ENCODE peak calls at places on chromosomes 13 and 19, in four cellular contexts. One of them, this sample, is unnamed.

GRCh38 chr13:77896977-77897376 is 21.7 kb downstream of the EDNRB start:
- DNase-seq in omental fat pad: no peak
- DNase-seq in thoracic aorta: no peak
- DNase-seq in ascending aorta: no peak
- DNase-seq in this sample: no peak

GRCh38 chr19:48554385-48555091 is 2.6 kb downstream of the SULT2B1 start:
- DNase-seq in omental fat pad: no peak
- DNase-seq in thoracic aorta: no peak
- DNase-seq in ascending aorta: no peak
- DNase-seq in this sample: no peak

GRCh38 chr19:48351341-48351752 is 12.4 kb downstream of the TMEM143 start:
- DNase-seq in omental fat pad: peak; percentile 73
- DNase-seq in thoracic aorta: no peak
- DNase-seq in ascending aorta: no peak
- DNase-seq in this sample: peak; percentile 57

GRCh38 chr13:30829145-30829544 is 76.9 kb upstream of the MEDAG start:
- DNase-seq in omental fat pad: no peak
- DNase-seq in thoracic aorta: no peak
- DNase-seq in ascending aorta: no peak
- DNase-seq in this sample: no peak

GRCh38 chr13:40191186-40191980 is 475.1 kb downstream of the FOXO1 start:
- DNase-seq in omental fat pad: no peak
- DNase-seq in thoracic aorta: no peak
- DNase-seq in ascending aorta: no peak
- DNase-seq in this sample: no peak

GRCh38 chr13:79631260-79631659 is 150.3 kb downstream of the NDFIP2 start:
- DNase-seq in omental fat pad: no peak
- DNase-seq in thoracic aorta: no peak
- DNase-seq in ascending aorta: no peak
- DNase-seq in this sample: no peak

GRCh38 chr19:53927745-53928144 is 18.7 kb downstream of the CACNG7 start:
- DNase-seq in omental fat pad: no peak
- DNase-seq in thoracic aorta: no peak
- DNase-seq in ascending aorta: no peak
- DNase-seq in this sample: no peak

GRCh38 chr19:13430790-13431582 is 75.3 kb downstream of the CACNA1A start:
- DNase-seq in omental fat pad: no peak
- DNase-seq in thoracic aorta: no peak
- DNase-seq in ascending aorta: no peak
- DNase-seq in this sample: no peak

GRCh38 chr19:794989-795658 is 2.1 kb upstream of the PTBP1 start:
- DNase-seq in omental fat pad: no peak
- DNase-seq in thoracic aorta: no peak
- DNase-seq in ascending aorta: no peak
- DNase-seq in this sample: no peak

GRCh38 chr19:6680141-6680540 is 10.2 kb upstream of the TNFSF14 start:
- DNase-seq in omental fat pad: no peak
- DNase-seq in thoracic aorta: no peak
- DNase-seq in ascending aorta: no peak
- DNase-seq in this sample: no peak

GRCh38 chr13:97223711-97224461 is 1.8 kb downstream of the MBNL2 start:
- DNase-seq in omental fat pad: no peak
- DNase-seq in thoracic aorta: no peak
- DNase-seq in ascending aorta: no peak
- DNase-seq in this sample: peak; percentile 81

GRCh38 chr19:31863122-31863521 is 482.3 kb upstream of the ZNF507 start:
- DNase-seq in omental fat pad: no peak
- DNase-seq in thoracic aorta: no peak
- DNase-seq in ascending aorta: no peak
- DNase-seq in this sample: no peak

GRCh38 chr13:23160241-23161175 is 20.3 kb upstream of the SGCG start:
- DNase-seq in omental fat pad: no peak
- DNase-seq in thoracic aorta: no peak
- DNase-seq in ascending aorta: no peak
- DNase-seq in this sample: no peak